ENCODE peak calls at places on chromosome 17, in six cellular contexts. N is stimulated activated CD8-positive, alpha-beta memory T cell treated with anti-CD3 and anti-CD28 coated beads, Interleukin-7, amount 100 ng/mL, for 1 hour; A is head of caudate nucleus; V is HCEC 1CT; X is amniotic epithelial cell; K is suprapubic skin. R is an unnamed sample.

GRCh38 chr17:67366193-67367157 is at the start of gene PSMD12:
- DNase-seq in K (peak), X (peak), A (peak), V (peak), N (peak), R (peak)

GRCh38 chr17:27207073-27207511 is 86.8 kb upstream of the WSB1 start:
- DNase-seq in A (no peak), X (peak), K (no peak), N (no peak), V (peak), R (no peak)

GRCh38 chr17:4405699-4406098 is 28.0 kb upstream of the SPNS3 start:
- DNase-seq in X (no peak), N (no peak), K (no peak), V (no peak), A (no peak), R (no peak)

GRCh38 chr17:78737332-78737731 is 44.7 kb downstream of the CYTH1 start:
- DNase-seq in X (peak), N (no peak), V (peak), K (no peak), A (no peak), R (no peak)

GRCh38 chr17:77721823-77722160 is 236.7 kb upstream of the TNRC6C start:
- DNase-seq in A (no peak), K (no peak), X (no peak), N (no peak), V (no peak), R (no peak)

GRCh38 chr17:27494192-27495091 is 38.2 kb downstream of the KSR1 start:
- DNase-seq in N (no peak), X (peak), A (peak), V (no peak), K (peak), R (no peak)

GRCh38 chr17:76025294-76025693 is 1.8 kb downstream of the EVPL start:
- DNase-seq in A (no peak), V (no peak), N (no peak), X (no peak), K (no peak), R (no peak)

GRCh38 chr17:11880714-11881113 is 116.6 kb downstream of the ZNF18 start:
- DNase-seq in V (no peak), N (no peak), A (no peak), X (no peak), K (no peak), R (no peak)

GRCh38 chr17:59829217-59830006 is 63.3 kb downstream of the TUBD1 start:
- DNase-seq in N (no peak), V (peak), A (no peak), X (peak), K (no peak), R (peak)

GRCh38 chr17:77581480-77581879 is 377.0 kb upstream of the TNRC6C start:
- DNase-seq in A (no peak), V (peak), N (no peak), X (peak), K (peak), R (no peak)

GRCh38 chr17:43126911-43127290 is 1.7 kb upstream of the BRCA1 start:
- DNase-seq in V (no peak), A (no peak), K (no peak), N (no peak), X (no peak), R (no peak)

GRCh38 chr17:61072648-61073047 is 327.0 kb upstream of the TBX2 start:
- DNase-seq in A (no peak), K (no peak), X (peak), N (no peak), V (no peak), R (no peak)

GRCh38 chr17:45719335-45720071 is 64.6 kb upstream of the CRHR1 start:
- DNase-seq in A (no peak), V (peak), X (peak), N (no peak), K (no peak), R (no peak)

GRCh38 chr17:19384723-19385391 is 2.1 kb downstream of the MFAP4 start:
- DNase-seq in K (peak), A (peak), X (peak), V (peak), N (no peak), R (no peak)

GRCh38 chr17:13601776-13602551 is at the start of gene HS3ST3A1:
- DNase-seq in A (no peak), X (peak), N (no peak), V (peak), K (peak), R (no peak)

GRCh38 chr17:77352996-77353395 is 212.2 kb downstream of the SEC14L1 start:
- DNase-seq in X (no peak), V (no peak), N (no peak), K (peak), A (no peak), R (no peak)

GRCh38 chr17:79174905-79175856 is 100.6 kb downstream of the ENGASE start:
- DNase-seq in A (no peak), N (no peak), K (no peak), X (no peak), V (peak), R (no peak)

GRCh38 chr17:80110447-80110812 is 9.0 kb downstream of the GAA start:
- DNase-seq in K (no peak), V (no peak), X (no peak), A (no peak), N (no peak), R (no peak)

GRCh38 chr17:37844158-37844976 is 79.8 kb upstream of the TBC1D3K start:
- DNase-seq in V (peak), A (peak), N (no peak), X (peak), K (no peak), R (peak)

GRCh38 chr17:64358261-64358788 is 32.3 kb downstream of the PECAM1 start:
- DNase-seq in N (no peak), V (peak), X (peak), A (no peak), K (no peak), R (no peak)

GRCh38 chr17:34711646-34712045 is 132.3 kb downstream of the TMEM132E start:
- DNase-seq in V (no peak), K (no peak), X (no peak), N (no peak), A (no peak), R (no peak)

R was measured in effector CD4-positive, alpha-beta T cell.